ENCODE peak calls at places on chromosomes 2 and 18, in ten cellular contexts. H is substantia nigra; D is GM23248; K is neural progenitor cell; Y is left lung; R is stomach; U is trophoblast cell; P is CD4-positive, CD25-positive, alpha-beta regulatory T cell; B is IMR-90; T is A549. Q is an unnamed sample.

GRCh38 chr2:177600917-177601316 is 208.3 kb downstream of the AGPS start:
- DNase-seq in H (no peak), R (no peak), U (no peak), P (no peak), T (no peak), B (no peak), K (no peak), Y (no peak), D (no peak), Q (no peak)

GRCh38 chr18:36692909-36693308 is 135.9 kb downstream of the TPGS2 start:
- DNase-seq in U (no peak), P (no peak), H (no peak), R (no peak), B (peak; percentile 86), Y (no peak), T (no peak), D (peak; percentile 67), K (no peak), Q (no peak)

GRCh38 chr2:172200495-172201085 is 97.9 kb upstream of the DLX2 start:
- DNase-seq in R (no peak), B (peak; percentile 59), P (no peak), U (peak; percentile 80), T (no peak), K (peak; percentile 32), Y (no peak), D (peak; percentile 38), H (no peak), Q (no peak)

GRCh38 chr2:96091711-96092579 is 24.4 kb downstream of the ADRA2B start:
- DNase-seq in T (no peak), R (peak; percentile 24), K (no peak), Y (peak; percentile 20), B (no peak), P (no peak), D (no peak), H (no peak), U (no peak), Q (no peak)

GRCh38 chr2:67311536-67311935 is 85.6 kb upstream of the ETAA1 start:
- DNase-seq in K (no peak), U (no peak), D (peak; percentile 67), H (no peak), Y (no peak), R (no peak), T (no peak), B (peak; percentile 89), P (no peak), Q (no peak)

GRCh38 chr2:230582851-230583283 is 129.8 kb upstream of the CAB39 start:
- DNase-seq in H (no peak), U (peak; percentile 41), R (no peak), Y (no peak), P (no peak), K (no peak), T (no peak), B (peak; percentile 21), D (no peak), Q (no peak)

GRCh38 chr18:23824704-23825103 is 135.5 kb downstream of the LAMA3 start:
- DNase-seq in K (no peak), Y (no peak), R (no peak), T (no peak), P (no peak), H (no peak), D (peak; percentile 66), B (peak; percentile 30), U (peak; percentile 80), Q (no peak)

GRCh38 chr18:21439453-21439852 is 161.1 kb downstream of the ESCO1 start:
- DNase-seq in D (peak; percentile 95), B (peak; percentile 59), P (no peak), Y (peak; percentile 32), U (peak; percentile 95), R (no peak), T (no peak), H (no peak), K (no peak), Q (no peak)

GRCh38 chr2:10502803-10503107 is 54.6 kb upstream of the ODC1 start:
- DNase-seq in K (no peak), H (no peak), Y (no peak), B (no peak), T (no peak), R (no peak), P (no peak), D (no peak), U (no peak), Q (no peak)

GRCh38 chr2:9287400-9288059 is 80.9 kb downstream of the ASAP2 start:
- DNase-seq in D (peak; percentile 99), U (peak; percentile 95), H (no peak), T (peak; percentile 99), B (peak; percentile 99), Y (no peak), P (no peak), R (no peak), K (no peak), Q (no peak)

GRCh38 chr2:39228413-39229209 is 15.2 kb downstream of the CDKL4 start:
- DNase-seq in R (no peak), D (peak; percentile 10), Y (no peak), U (no peak), K (peak; percentile 37), B (no peak), P (no peak), H (no peak), T (no peak), Q (no peak)

GRCh38 chr2:239831272-239831731 is 193.8 kb downstream of the NDUFA10 start:
- DNase-seq in K (peak; percentile 68), H (no peak), D (no peak), B (no peak), P (no peak), Y (no peak), T (no peak), U (no peak), R (peak; percentile 17), Q (no peak)

GRCh38 chr18:22324191-22325131 is 93.3 kb downstream of the CTAGE1 start:
- DNase-seq in U (no peak), K (peak; percentile 83), H (no peak), T (no peak), D (peak; percentile 47), Y (peak; percentile 74), B (no peak), P (no peak), R (peak; percentile 60), Q (no peak)

GRCh38 chr2:85996591-85996990 is 107.8 kb upstream of the ST3GAL5 start:
- DNase-seq in R (no peak), B (no peak), U (no peak), D (no peak), H (peak; percentile 37), K (peak; percentile 38), Y (no peak), T (no peak), P (no peak), Q (no peak)

GRCh38 chr2:237861875-237862527 is 2.6 kb downstream of the RAMP1 start:
- DNase-seq in P (no peak), H (no peak), D (peak; percentile 31), K (no peak), Y (no peak), T (no peak), R (no peak), U (no peak), B (no peak), Q (no peak)

GRCh38 chr2:165112789-165113188 is 91.1 kb downstream of the SCN3A start:
- DNase-seq in D (no peak), Y (no peak), B (no peak), K (no peak), T (no peak), P (no peak), H (no peak), U (no peak), R (no peak), Q (no peak)
- H3K27ac ChIP-seq in D (no peak overlapping the region), Y (no peak overlapping the region), B (no peak overlapping the region), K (no peak overlapping the region), T (no peak overlapping the region), P (no peak overlapping the region), H (no peak overlapping the region), U (no peak overlapping the region), R (no peak overlapping the region), Q (peak overlapping the region; percentile 77)

DNA sequence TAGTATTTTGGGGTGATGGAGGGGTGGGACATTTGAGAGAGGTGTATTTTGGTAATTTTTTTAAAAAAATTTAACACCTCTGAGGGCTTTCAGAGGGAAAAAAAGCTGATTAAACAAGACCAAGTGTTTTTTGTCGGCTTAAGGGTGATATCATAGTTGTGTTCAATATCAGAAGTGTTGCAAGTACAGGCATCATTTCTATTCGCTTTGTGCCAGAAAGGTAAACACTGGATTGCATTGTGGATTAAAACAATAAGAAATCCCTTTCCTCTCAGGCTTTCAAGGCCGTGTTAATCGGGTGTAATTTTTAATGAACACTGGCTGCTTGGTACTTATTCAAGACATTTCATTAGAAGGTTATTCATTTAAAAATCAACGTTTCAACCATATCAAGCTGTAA is 18.3 kb downstream of the FIGN start:
- DNase-seq in P (no peak), T (no peak), D (no peak), K (no peak), B (no peak), Y (no peak), R (no peak), U (no peak), H (no peak), Q (no peak)
- H3K27ac ChIP-seq in P (no peak overlapping the region), T (no peak overlapping the region), D (no peak overlapping the region), K (peak overlapping the region; percentile 16), B (no peak overlapping the region), Y (no peak overlapping the region), R (no peak overlapping the region), U (no peak overlapping the region), H (peak overlapping the region; percentile 77), Q (peak overlapping the region; percentile 69)

DNA sequence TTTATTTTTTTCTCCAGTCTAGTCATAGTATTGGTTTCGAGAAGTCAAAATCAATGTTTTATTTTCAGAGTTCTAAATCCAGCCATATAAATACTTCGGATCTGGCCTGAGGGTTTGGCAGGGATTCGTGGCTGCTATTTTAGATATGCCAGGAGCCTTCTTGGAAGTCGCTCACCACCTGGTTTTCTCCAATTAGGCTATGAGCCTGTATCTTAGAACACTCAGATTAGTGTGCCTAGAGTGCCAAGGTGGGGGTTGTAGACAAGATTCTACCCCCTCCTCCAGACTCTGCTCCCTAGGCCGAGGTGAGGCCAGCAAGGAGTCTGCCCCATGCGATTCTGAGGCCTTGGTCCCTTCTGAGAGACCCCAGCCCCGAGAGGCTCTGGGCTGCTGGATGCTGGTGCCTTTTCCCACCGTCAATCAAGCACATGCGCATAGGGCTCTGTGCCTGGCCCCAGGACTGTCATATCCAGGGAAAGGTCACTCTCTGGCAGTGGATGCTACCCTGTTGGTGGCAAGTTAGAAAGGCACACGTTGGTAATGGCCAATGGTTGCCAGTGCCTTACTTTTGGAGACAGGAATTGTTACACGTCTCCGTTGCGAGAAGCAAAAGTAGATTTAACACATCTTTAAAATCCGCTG is 197.1 kb downstream of the AGAP1 start:
- DNase-seq in Y (peak; percentile 8), U (no peak), K (no peak), T (no peak), P (no peak), B (no peak), R (no peak), H (no peak), D (no peak), Q (no peak)
- H3K27ac ChIP-seq in Y (no peak overlapping the region), U (no peak overlapping the region), K (no peak overlapping the region), T (no peak overlapping the region), P (no peak overlapping the region), B (no peak overlapping the region), R (no peak overlapping the region), H (peak overlapping the region; percentile 28), D (no peak overlapping the region), Q (no peak overlapping the region)

DNA sequence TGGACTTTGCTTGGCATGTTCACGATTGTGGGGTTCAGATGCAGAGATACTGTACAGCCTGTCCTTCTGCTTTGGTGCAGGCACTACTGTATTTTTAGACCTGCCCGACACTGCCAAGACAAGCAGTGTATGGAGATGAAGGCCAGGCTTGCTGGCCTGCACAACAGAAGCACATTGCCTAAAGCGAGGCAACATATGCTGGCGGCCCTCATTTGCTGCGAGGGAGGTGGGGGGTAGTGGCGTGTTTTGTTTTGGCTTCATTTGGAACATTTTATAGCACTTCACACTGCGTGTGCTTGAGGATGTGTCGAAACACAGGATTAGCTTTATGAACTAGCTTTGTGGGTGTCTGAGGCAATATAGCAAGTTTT is 27.0 kb downstream of the TMEM182 start:
- DNase-seq in H (no peak), U (peak; percentile 35), T (no peak), Y (no peak), B (no peak), K (no peak), R (no peak), P (no peak), D (no peak), Q (no peak)
- H3K27ac ChIP-seq in H (no peak overlapping the region), U (no peak overlapping the region), T (no peak overlapping the region), Y (peak overlapping the region; percentile 35), B (no peak overlapping the region), K (no peak overlapping the region), R (no peak overlapping the region), P (no peak overlapping the region), D (no peak overlapping the region), Q (no peak overlapping the region)

Q was measured in caudate nucleus.